ENCODE peak calls at places on chromosomes 12 and 14, in ten cellular contexts. S is T-helper 2 cell, O is EH, N is endothelial cell of umbilical vein, Q is BE2C, L is HuH-7, U is iris pigment epithelial cell, M is lung, X is CMK, G is fibroblast of pulmonary artery. H is an unnamed sample.

GRCh38 chr14:67335781-67336180 is 23.8 kb downstream of the ATP6V1D start:
- DNase-seq in S (no peak), O (peak), N (peak), Q (peak), L (peak), U (peak), M (no peak), X (no peak), G (peak), H (no peak)

GRCh38 chr12:106646472-106646871 is 63.7 kb downstream of the RFX4 start:
- DNase-seq in S (no peak), O (no peak), N (no peak), Q (no peak), L (no peak), U (no peak), M (no peak), X (no peak), G (no peak), H (no peak)

GRCh38 chr12:102095677-102096263 is 24.1 kb downstream of the NUP37 start:
- DNase-seq in S (no peak), O (peak), N (peak), Q (no peak), L (peak), U (peak), M (no peak), X (no peak), G (peak), H (no peak)

GRCh38 chr14:30558362-30558674 is 640 bp upstream of the G2E3 start:
- DNase-seq in S (no peak), O (no peak), N (no peak), Q (no peak), L (no peak), U (no peak), M (no peak), X (no peak), G (no peak), H (no peak)

GRCh38 chr12:122850695-122851350 is 15.6 kb downstream of the HIP1R start:
- DNase-seq in S (no peak), O (peak), N (peak), Q (no peak), L (no peak), U (no peak), M (no peak), X (no peak), G (no peak), H (no peak)

GRCh38 chr12:125198647-125199046 is 133.4 kb downstream of the AACS start:
- DNase-seq in S (no peak), O (no peak), N (no peak), Q (no peak), L (no peak), U (no peak), M (no peak), X (no peak), G (no peak), H (no peak)

GRCh38 chr14:74988131-74988530 is 14.6 kb upstream of the EIF2B2 start:
- DNase-seq in S (no peak), O (peak), N (peak), Q (no peak), L (no peak), U (peak), M (no peak), X (no peak), G (peak), H (peak)

GRCh38 chr14:52314521-52315354 is 626 bp downstream of the PTGER2 start:
- DNase-seq in S (peak), O (peak), N (peak), Q (peak), L (no peak), U (peak), M (no peak), X (no peak), G (no peak), H (no peak)

GRCh38 chr14:34029921-34030334 is 79.1 kb upstream of the EGLN3 start:
- DNase-seq in S (no peak), O (peak), N (no peak), Q (no peak), L (no peak), U (peak), M (peak), X (no peak), G (peak), H (no peak)

GRCh38 chr14:98466807-98467206 is 805.2 kb downstream of the BCL11B start:
- DNase-seq in S (no peak), O (no peak), N (no peak), Q (no peak), L (no peak), U (no peak), M (no peak), X (no peak), G (no peak), H (no peak)

GRCh38 chr12:19752712-19753111 is 313.4 kb downstream of the AEBP2 start:
- DNase-seq in S (no peak), O (peak), N (no peak), Q (no peak), L (no peak), U (peak), M (no peak), X (no peak), G (no peak), H (no peak)

GRCh38 chr12:33560653-33561208 is 121.1 kb upstream of the SYT10 start:
- DNase-seq in S (no peak), O (no peak), N (no peak), Q (no peak), L (no peak), U (no peak), M (no peak), X (no peak), G (no peak), H (no peak)

GRCh38 chr12:117408161-117408791 is 46.9 kb upstream of the NOS1 start:
- DNase-seq in S (no peak), O (peak), N (peak), Q (no peak), L (no peak), U (peak), M (peak), X (no peak), G (peak), H (no peak)

GRCh38 chr12:117561990-117562389 is 200.6 kb upstream of the NOS1 start:
- DNase-seq in S (no peak), O (no peak), N (no peak), Q (no peak), L (no peak), U (no peak), M (no peak), X (no peak), G (no peak), H (no peak)

GRCh38 chr14:63573579-63573978 is 30.4 kb upstream of the PPP2R5E start:
- DNase-seq in S (no peak), O (peak), N (peak), Q (no peak), L (no peak), U (peak), M (no peak), X (no peak), G (peak), H (no peak)

GRCh38 chr14:102217987-102218421 is 78.3 kb downstream of the WDR20 start:
- DNase-seq in S (no peak), O (no peak), N (no peak), Q (no peak), L (no peak), U (no peak), M (no peak), X (no peak), G (no peak), H (no peak)

GRCh38 chr14:29030970-29031369 is 264.4 kb downstream of the FOXG1 start:
- DNase-seq in S (no peak), O (no peak), N (no peak), Q (no peak), L (no peak), U (no peak), M (no peak), X (no peak), G (no peak), H (no peak)

GRCh38 chr14:59481407-59482119 is 2.6 kb downstream of the L3HYPDH start:
- DNase-seq in S (no peak), O (peak), N (peak), Q (no peak), L (no peak), U (peak), M (no peak), X (no peak), G (peak), H (peak)

GRCh38 chr12:79547044-79547734 is 143.6 kb downstream of the PAWR start:
- DNase-seq in S (no peak), O (peak), N (peak), Q (no peak), L (no peak), U (peak), M (peak), X (no peak), G (peak), H (peak)

GRCh38 chr14:77043177-77043983 is 14.9 kb upstream of the IRF2BPL start:
- DNase-seq in S (no peak), O (peak), N (peak), Q (no peak), L (no peak), U (peak), M (no peak), X (no peak), G (peak), H (peak)

GRCh38 chr14:103803661-103804060 is 43.7 kb downstream of the PPP1R13B start:
- DNase-seq in S (no peak), O (peak), N (no peak), Q (no peak), L (no peak), U (peak), M (no peak), X (no peak), G (peak), H (peak)

GRCh38 chr14:100855256-100855930 is 29.5 kb downstream of the MEG3 start:
- DNase-seq in S (no peak), O (no peak), N (no peak), Q (no peak), L (no peak), U (no peak), M (no peak), X (no peak), G (no peak), H (no peak)

GRCh38 chr12:1915082-1915968 is 3.1 kb downstream of the CACNA2D4 start:
- DNase-seq in S (no peak), O (no peak), N (no peak), Q (no peak), L (peak), U (no peak), M (peak), X (peak), G (no peak), H (no peak)

GRCh38 chr12:87820524-87821194 is 208.5 kb downstream of the C12orf50 start:
- DNase-seq in S (no peak), O (no peak), N (no peak), Q (no peak), L (no peak), U (peak), M (no peak), X (no peak), G (peak), H (peak)

GRCh38 chr12:50598321-50598862 is 93.6 kb downstream of the DIP2B start:
- DNase-seq in S (no peak), O (peak), N (no peak), Q (no peak), L (no peak), U (peak), M (no peak), X (no peak), G (peak), H (no peak)

GRCh38 chr12:92047058-92047826 is 98.4 kb downstream of the BTG1 start:
- DNase-seq in S (no peak), O (no peak), N (no peak), Q (no peak), L (no peak), U (no peak), M (no peak), X (no peak), G (no peak), H (no peak)

GRCh38 chr14:21039059-21039422 is 3.1 kb upstream of the RNASE7 start:
- DNase-seq in S (no peak), O (peak), N (peak), Q (peak), L (no peak), U (peak), M (peak), X (no peak), G (peak), H (no peak)

GRCh38 chr14:60482743-60483142 is 3.1 kb downstream of the C14orf39 start:
- DNase-seq in S (no peak), O (no peak), N (no peak), Q (no peak), L (no peak), U (peak), M (no peak), X (no peak), G (no peak), H (no peak)

GRCh38 chr14:61253064-61253753 is 27.9 kb downstream of the TMEM30B start:
- DNase-seq in S (no peak), O (no peak), N (no peak), Q (no peak), L (no peak), U (no peak), M (no peak), X (no peak), G (no peak), H (no peak)

GRCh38 chr12:78880078-78880477 is 15.5 kb downstream of the SYT1 start:
- DNase-seq in S (no peak), O (peak), N (peak), Q (no peak), L (no peak), U (no peak), M (no peak), X (no peak), G (peak), H (no peak)

GRCh38 chr12:21346542-21347205 is 12.0 kb upstream of the SLCO1A2 start:
- DNase-seq in S (no peak), O (no peak), N (no peak), Q (no peak), L (no peak), U (no peak), M (no peak), X (no peak), G (no peak), H (no peak)

GRCh38 chr12:92272301-92272964 is 126.8 kb upstream of the BTG1 start:
- DNase-seq in S (no peak), O (no peak), N (no peak), Q (no peak), L (no peak), U (no peak), M (no peak), X (no peak), G (no peak), H (no peak)

GRCh38 chr12:113239811-113240331 is 18.6 kb downstream of the TPCN1 start:
- DNase-seq in S (no peak), O (no peak), N (no peak), Q (no peak), L (peak), U (no peak), M (no peak), X (no peak), G (no peak), H (no peak)

GRCh38 chr12:68451261-68452091 is 119.3 kb upstream of the MDM1 start:
- DNase-seq in S (no peak), O (peak), N (peak), Q (no peak), L (no peak), U (peak), M (peak), X (no peak), G (peak), H (peak)

GRCh38 chr14:60656755-60657608 is 7.7 kb upstream of the SIX1 start:
- DNase-seq in S (no peak), O (peak), N (peak), Q (peak), L (peak), U (peak), M (no peak), X (peak), G (peak), H (peak)

GRCh38 chr14:76958020-76958965 is 70.2 kb downstream of the IRF2BPL start:
- DNase-seq in S (no peak), O (no peak), N (peak), Q (no peak), L (no peak), U (no peak), M (no peak), X (no peak), G (no peak), H (no peak)

GRCh38 chr12:113161415-113162016 is 12.0 kb downstream of the CFAP73 start:
- DNase-seq in S (no peak), O (peak), N (no peak), Q (peak), L (no peak), U (peak), M (no peak), X (no peak), G (no peak), H (no peak)